ENCODE peak calls at places on chromosomes 4 and X, in ten cellular contexts. One of them, this sample, is unnamed.

GRCh38 chr4:125434136-125434535 is 119.4 kb downstream of the FAT4 start:
- DNase-seq in colonic mucosa: no peak
- DNase-seq in activated T-cell treated with anti-CD3 and anti-CD28 coated beads for 24 hours: no peak
- DNase-seq in AG20443: peak; percentile 58
- DNase-seq in endodermal cell: no peak
- DNase-seq in fibroblast of gingiva: peak; percentile 97
- DNase-seq in cardiac muscle cell: peak; percentile 89
- DNase-seq in GM04504: peak; percentile 26
- DNase-seq in AML-193: no peak
- DNase-seq in activated CD4-positive, alpha-beta T cell treated with anti-CD3 and anti-CD28 coated beads for 48 hours: no peak
- DNase-seq in this sample: no peak

GRCh38 chr4:80219301-80220025 is 22.2 kb downstream of the PRDM8 start:
- DNase-seq in colonic mucosa: no peak
- DNase-seq in activated T-cell treated with anti-CD3 and anti-CD28 coated beads for 24 hours: no peak
- DNase-seq in AG20443: no peak
- DNase-seq in endodermal cell: peak; percentile 58
- DNase-seq in fibroblast of gingiva: no peak
- DNase-seq in cardiac muscle cell: peak; percentile 46
- DNase-seq in GM04504: no peak
- DNase-seq in AML-193: no peak
- DNase-seq in activated CD4-positive, alpha-beta T cell treated with anti-CD3 and anti-CD28 coated beads for 48 hours: no peak
- DNase-seq in this sample: no peak

GRCh38 chrX:150062292-150063137 is 124.2 kb upstream of the EOLA2 start:
- DNase-seq in colonic mucosa: peak; percentile 20
- DNase-seq in activated T-cell treated with anti-CD3 and anti-CD28 coated beads for 24 hours: no peak
- DNase-seq in AG20443: peak; percentile 54
- DNase-seq in endodermal cell: no peak
- DNase-seq in fibroblast of gingiva: peak; percentile 76
- DNase-seq in cardiac muscle cell: peak; percentile 41
- DNase-seq in GM04504: peak; percentile 72
- DNase-seq in AML-193: no peak
- DNase-seq in activated CD4-positive, alpha-beta T cell treated with anti-CD3 and anti-CD28 coated beads for 48 hours: no peak
- DNase-seq in this sample: no peak

GRCh38 chr4:56817840-56818491 is 3.5 kb downstream of the SPINK2 start:
- DNase-seq in colonic mucosa: no peak
- DNase-seq in activated T-cell treated with anti-CD3 and anti-CD28 coated beads for 24 hours: peak; percentile 8
- DNase-seq in AG20443: no peak
- DNase-seq in endodermal cell: no peak
- DNase-seq in fibroblast of gingiva: no peak
- DNase-seq in cardiac muscle cell: no peak
- DNase-seq in GM04504: no peak
- DNase-seq in AML-193: no peak
- DNase-seq in activated CD4-positive, alpha-beta T cell treated with anti-CD3 and anti-CD28 coated beads for 48 hours: peak; percentile 52
- DNase-seq in this sample: no peak

GRCh38 chr4:160423879-160424451 is 1321.1 kb downstream of the RAPGEF2 start:
- DNase-seq in colonic mucosa: no peak
- DNase-seq in activated T-cell treated with anti-CD3 and anti-CD28 coated beads for 24 hours: no peak
- DNase-seq in AG20443: no peak
- DNase-seq in endodermal cell: no peak
- DNase-seq in fibroblast of gingiva: no peak
- DNase-seq in cardiac muscle cell: peak; percentile 19
- DNase-seq in GM04504: no peak
- DNase-seq in AML-193: no peak
- DNase-seq in activated CD4-positive, alpha-beta T cell treated with anti-CD3 and anti-CD28 coated beads for 48 hours: no peak
- DNase-seq in this sample: no peak

GRCh38 chrX:15511563-15511962 is 11.0 kb downstream of the BMX start:
- DNase-seq in colonic mucosa: no peak
- DNase-seq in activated T-cell treated with anti-CD3 and anti-CD28 coated beads for 24 hours: no peak
- DNase-seq in AG20443: no peak
- DNase-seq in endodermal cell: no peak
- DNase-seq in fibroblast of gingiva: no peak
- DNase-seq in cardiac muscle cell: no peak
- DNase-seq in GM04504: no peak
- DNase-seq in AML-193: no peak
- DNase-seq in activated CD4-positive, alpha-beta T cell treated with anti-CD3 and anti-CD28 coated beads for 48 hours: no peak
- DNase-seq in this sample: no peak

GRCh38 chr4:86895692-86896488 is 3.7 kb upstream of the C4orf36 start:
- DNase-seq in colonic mucosa: no peak
- DNase-seq in activated T-cell treated with anti-CD3 and anti-CD28 coated beads for 24 hours: no peak
- DNase-seq in AG20443: peak; percentile 55
- DNase-seq in endodermal cell: no peak
- DNase-seq in fibroblast of gingiva: peak; percentile 63
- DNase-seq in cardiac muscle cell: peak; percentile 85
- DNase-seq in GM04504: peak; percentile 51
- DNase-seq in AML-193: peak; percentile 71
- DNase-seq in activated CD4-positive, alpha-beta T cell treated with anti-CD3 and anti-CD28 coated beads for 48 hours: no peak
- DNase-seq in this sample: peak; percentile 85

GRCh38 chrX:107506596-107507031 is 57.2 kb downstream of the FRMPD3 start:
- DNase-seq in colonic mucosa: no peak
- DNase-seq in activated T-cell treated with anti-CD3 and anti-CD28 coated beads for 24 hours: no peak
- DNase-seq in AG20443: peak; percentile 11
- DNase-seq in endodermal cell: peak; percentile 57
- DNase-seq in fibroblast of gingiva: no peak
- DNase-seq in cardiac muscle cell: no peak
- DNase-seq in GM04504: no peak
- DNase-seq in AML-193: no peak
- DNase-seq in activated CD4-positive, alpha-beta T cell treated with anti-CD3 and anti-CD28 coated beads for 48 hours: no peak
- DNase-seq in this sample: no peak

GRCh38 chr4:183618681-183619080 is 40.3 kb downstream of the RWDD4 start:
- DNase-seq in colonic mucosa: no peak
- DNase-seq in activated T-cell treated with anti-CD3 and anti-CD28 coated beads for 24 hours: no peak
- DNase-seq in AG20443: no peak
- DNase-seq in endodermal cell: no peak
- DNase-seq in fibroblast of gingiva: peak; percentile 38
- DNase-seq in cardiac muscle cell: no peak
- DNase-seq in GM04504: no peak
- DNase-seq in AML-193: no peak
- DNase-seq in activated CD4-positive, alpha-beta T cell treated with anti-CD3 and anti-CD28 coated beads for 48 hours: no peak
- DNase-seq in this sample: no peak

GRCh38 chr4:138972956-138973819 is 42.4 kb upstream of the NOCT start:
- DNase-seq in colonic mucosa: no peak
- DNase-seq in activated T-cell treated with anti-CD3 and anti-CD28 coated beads for 24 hours: no peak
- DNase-seq in AG20443: peak; percentile 11
- DNase-seq in endodermal cell: peak; percentile 83
- DNase-seq in fibroblast of gingiva: no peak
- DNase-seq in cardiac muscle cell: no peak
- DNase-seq in GM04504: no peak
- DNase-seq in AML-193: no peak
- DNase-seq in activated CD4-positive, alpha-beta T cell treated with anti-CD3 and anti-CD28 coated beads for 48 hours: no peak
- DNase-seq in this sample: no peak